ENCODE peak calls at places on chromosomes 7 and 10, in four cellular contexts. M is SK-N-SH, W is GM12878, K is K562. Z is an unnamed sample.

GRCh38 chr7:78433421-78433820 is 634.8 kb downstream of the PHTF2 start:
- DNase-seq in K (no peak), W (no peak), M (no peak), Z (no peak)

GRCh38 chr7:106036004-106036403 is 72.9 kb downstream of the CDHR3 start:
- DNase-seq in W (no peak), K (no peak), M (no peak), Z (no peak)

GRCh38 chr7:100539436-100540006 is 518 bp downstream of the AGFG2 start:
- DNase-seq in W (no peak), M (no peak), K (no peak), Z (no peak)

GRCh38 chr7:78638364-78638763 is 815.1 kb downstream of the MAGI2 start:
- DNase-seq in K (no peak), W (no peak), M (no peak), Z (no peak)

GRCh38 chr7:142478479-142479220 is 220.8 kb upstream of the PRSS58 start:
- DNase-seq in K (peak), W (no peak), M (peak), Z (peak)

GRCh38 chr10:58177362-58177947 is 90.2 kb downstream of the IPMK start:
- DNase-seq in M (peak), W (no peak), K (peak), Z (peak)

GRCh38 chr10:23315966-23316365 is 28.6 kb downstream of the C10orf67 start:
- DNase-seq in K (no peak), W (no peak), M (no peak), Z (no peak)

GRCh38 chr10:34655286-34656170 is 159.6 kb downstream of the PARD3 start:
- DNase-seq in K (peak), M (peak), W (no peak), Z (peak)

GRCh38 chr7:42790196-42790595 is 121.7 kb downstream of the C7orf25 start:
- DNase-seq in K (no peak), W (no peak), M (no peak), Z (no peak)

GRCh38 chr10:121927841-121928527 is at the start of gene ATE1:
- DNase-seq in K (peak), W (no peak), M (peak), Z (peak)

GRCh38 chr7:24319209-24319608 is 35.2 kb downstream of the NPY start:
- DNase-seq in W (no peak), K (no peak), M (no peak), Z (no peak)

GRCh38 chr10:30803058-30803457 is 173.5 kb upstream of the LYZL2 start:
- DNase-seq in K (no peak), W (no peak), M (no peak), Z (no peak)

DNA sequence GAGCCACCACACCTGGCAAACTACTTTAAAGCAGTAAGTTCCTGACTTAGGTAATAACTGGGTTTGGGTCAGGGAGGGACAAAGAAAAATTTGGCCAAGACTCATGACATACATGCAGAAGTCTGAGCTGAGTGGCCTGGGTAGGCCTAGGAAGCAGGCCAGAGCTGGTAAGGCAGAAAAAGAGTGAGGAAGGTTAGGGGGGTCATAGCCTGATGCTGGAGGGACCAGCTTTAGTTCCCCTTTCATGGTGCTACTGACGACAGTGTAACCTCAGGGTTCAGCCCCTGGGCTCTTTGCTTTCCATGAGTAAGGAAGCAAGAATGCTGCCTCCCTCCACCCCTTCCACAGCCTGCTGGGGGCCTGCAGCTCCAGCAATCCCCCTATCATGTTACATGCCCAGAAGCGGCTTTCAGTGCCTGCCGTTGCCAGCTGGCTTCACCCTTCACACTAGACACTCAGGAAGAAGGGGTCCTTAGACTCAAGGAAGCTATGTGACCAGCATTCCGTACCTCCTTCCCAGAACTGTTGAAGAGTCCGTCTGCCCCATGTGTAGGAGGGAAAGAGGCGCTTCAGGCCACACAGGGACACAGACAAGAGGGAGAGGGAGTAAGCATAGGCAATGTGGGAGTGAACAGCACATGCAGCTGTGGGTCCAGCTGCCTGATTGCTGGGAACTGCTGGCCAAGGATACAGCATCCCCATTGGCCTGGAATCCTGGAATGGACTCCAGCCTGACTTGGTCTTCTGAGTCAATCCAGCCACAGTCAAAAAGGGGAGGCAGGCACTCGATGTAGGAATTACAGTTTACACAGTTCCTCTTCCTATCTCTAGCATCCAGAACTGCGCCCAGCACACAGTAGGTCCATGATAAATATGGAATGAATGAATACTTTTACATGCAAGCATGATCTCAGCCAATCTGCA is 4.1 kb upstream of the PLAU start:
- DNase-seq in W (no peak), K (no peak), M (no peak), Z (peak)
- TF ChIP-seq SMC3 in W (no peak), K (no peak), M (no peak), Z (peak)

GRCh38 chr10:102191956-102192355 is 34.1 kb upstream of the ELOVL3 start:
- DNase-seq in K (no peak), W (no peak), M (no peak), Z (no peak)
- TF ChIP-seq ZBTB33 in K (no peak), W (no peak), M (no peak), Z (no peak)

GRCh38 chr7:918441-919113 is 35.9 kb downstream of the ADAP1 start:
- DNase-seq in M (no peak), K (no peak), W (no peak), Z (no peak)

GRCh38 chr7:920351-921070 is 34.0 kb downstream of the ADAP1 start:
- DNase-seq in K (no peak), M (no peak), W (no peak), Z (no peak)

GRCh38 chr7:921071-921461 is 33.4 kb downstream of the ADAP1 start:
- DNase-seq in K (no peak), M (no peak), W (no peak), Z (no peak)

GRCh38 chr7:919114-919442 is 35.4 kb downstream of the ADAP1 start:
- DNase-seq in K (no peak), M (no peak), W (no peak), Z (no peak)

GRCh38 chr7:919924-920341 is 34.5 kb downstream of the ADAP1 start:
- DNase-seq in M (no peak), K (no peak), W (no peak), Z (no peak)
- TF ChIP-seq SMC3 in M (no peak), K (no peak), W (no peak), Z (no peak)

DNA sequence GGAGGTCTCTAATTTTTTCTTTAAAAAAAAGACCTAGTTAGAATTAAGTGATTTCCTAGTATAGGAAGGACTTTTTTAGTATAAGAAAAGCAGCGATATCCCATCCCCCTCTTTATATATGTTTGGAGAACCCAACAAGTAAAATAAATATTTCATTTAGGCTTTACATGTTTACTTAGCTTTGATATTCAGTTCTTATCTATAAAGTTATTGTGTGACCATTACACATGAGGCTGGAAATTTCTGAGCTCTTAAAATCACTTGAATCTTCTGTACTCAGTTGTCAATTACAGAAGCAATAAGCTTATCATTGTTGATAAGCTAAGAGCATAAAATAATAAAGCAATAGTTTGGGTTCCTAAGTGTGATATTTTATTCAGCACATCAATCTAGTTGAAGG is 89.7 kb downstream of the AASS start:
- DNase-seq in W (no peak), M (no peak), K (no peak), Z (no peak)
- TF ChIP-seq ZBTB33 in W (no peak), M (no peak), K (no peak), Z (no peak)

GRCh38 chr7:70736715-70737460 is 395.1 kb upstream of the GALNT17 start:
- DNase-seq in M (peak), K (no peak), W (no peak), Z (no peak)

GRCh38 chr7:70738080-70738479 is 393.9 kb upstream of the GALNT17 start:
- DNase-seq in W (no peak), K (no peak), M (no peak), Z (no peak)

GRCh38 chr7:70734436-70734835 is 397.5 kb upstream of the GALNT17 start:
- DNase-seq in K (no peak), W (no peak), M (peak), Z (no peak)

GRCh38 chr7:70733115-70733514 is 398.8 kb upstream of the GALNT17 start:
- DNase-seq in K (no peak), W (no peak), M (no peak), Z (no peak)

GRCh38 chr7:70735313-70735712 is 396.6 kb upstream of the GALNT17 start:
- DNase-seq in W (no peak), K (no peak), M (no peak), Z (no peak)
- TF ChIP-seq SMC3 in W (no peak), K (no peak), M (no peak), Z (no peak)

DNA sequence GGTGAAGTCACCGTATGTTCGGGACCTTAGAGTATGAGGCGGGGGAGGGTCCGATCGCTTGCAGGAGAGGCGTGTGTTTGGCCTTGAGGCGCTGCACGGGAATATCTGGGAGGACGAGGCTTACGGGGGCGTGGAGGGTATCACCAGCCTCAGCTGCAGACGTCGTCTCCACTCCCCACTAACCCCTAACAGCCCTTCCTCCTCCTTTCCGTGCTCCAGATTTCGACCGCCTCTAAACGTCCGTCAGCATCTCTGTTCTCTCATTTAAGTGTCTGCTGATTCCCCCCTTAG is 23.5 kb upstream of the ZNF12 start:
- DNase-seq in M (no peak), W (no peak), K (peak), Z (peak)
- TF ChIP-seq ZBTB33 in M (no peak), W (no peak), K (no peak), Z (no peak)

DNA sequence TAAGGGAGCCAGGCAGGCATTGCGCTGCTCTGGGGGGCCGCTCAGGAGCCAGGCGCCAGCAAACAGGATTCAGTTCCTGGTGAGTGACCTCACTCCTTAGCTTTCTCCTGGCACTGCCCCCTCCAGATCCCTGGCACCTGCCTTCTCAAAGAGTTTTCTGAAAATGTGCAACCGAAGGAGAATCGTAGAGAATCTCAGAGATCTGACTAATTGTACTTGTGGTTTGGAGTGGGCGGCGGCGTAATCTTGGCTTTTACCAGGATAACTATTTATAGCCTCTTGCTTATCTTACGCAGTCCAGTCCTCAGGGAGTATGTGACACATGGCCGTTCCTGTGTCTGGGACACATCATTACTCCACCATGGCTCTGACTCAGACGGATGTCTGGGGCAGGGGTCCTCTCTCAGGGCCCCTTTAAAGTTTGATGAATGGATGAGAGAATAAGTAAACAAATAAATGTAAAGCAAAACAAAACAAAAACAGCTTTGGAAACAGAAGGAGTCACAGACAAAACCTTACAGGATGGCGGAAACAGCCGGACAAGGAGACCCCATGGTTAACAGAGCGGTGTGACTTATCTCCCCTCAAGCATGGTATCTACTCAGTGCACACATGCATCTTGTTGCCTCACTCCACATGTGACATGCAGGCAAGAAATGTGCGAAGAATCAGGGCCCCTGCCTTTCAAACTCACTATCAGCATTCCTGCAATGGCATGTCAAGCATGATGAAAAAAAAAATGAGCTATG is 99.7 kb downstream of the TNS3 start:
- DNase-seq in M (peak), W (no peak), K (peak), Z (no peak)
- TF ChIP-seq SMC3 in M (peak), W (no peak), K (no peak), Z (no peak)

DNA sequence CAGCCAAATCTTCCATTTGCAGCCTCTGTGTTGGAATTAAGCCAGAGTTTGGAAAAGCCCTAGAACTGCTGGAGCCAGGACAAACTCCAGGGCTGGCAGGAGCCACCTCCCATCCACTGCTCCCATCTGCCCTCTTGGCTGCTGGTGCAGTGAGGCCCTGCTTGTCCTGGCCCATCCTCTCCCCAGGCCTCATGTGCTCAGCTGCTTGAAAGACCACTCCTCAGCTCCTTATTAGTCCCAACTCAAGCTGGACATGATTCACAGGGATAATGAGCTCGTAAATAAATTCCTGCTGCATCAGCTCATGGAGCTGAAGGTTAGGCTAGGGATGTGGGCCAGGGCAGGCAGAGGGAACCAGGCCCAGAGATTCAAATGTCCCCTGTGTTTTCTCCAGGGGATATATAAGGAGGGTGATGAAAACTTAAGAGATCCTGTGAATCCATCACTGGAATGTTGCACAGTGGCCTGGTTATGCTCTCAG is 282.8 kb downstream of the RPS24 start:
- DNase-seq in W (no peak), K (no peak), M (no peak), Z (no peak)
- TF ChIP-seq ZBTB33 in W (no peak), K (no peak), M (no peak), Z (no peak)

DNA sequence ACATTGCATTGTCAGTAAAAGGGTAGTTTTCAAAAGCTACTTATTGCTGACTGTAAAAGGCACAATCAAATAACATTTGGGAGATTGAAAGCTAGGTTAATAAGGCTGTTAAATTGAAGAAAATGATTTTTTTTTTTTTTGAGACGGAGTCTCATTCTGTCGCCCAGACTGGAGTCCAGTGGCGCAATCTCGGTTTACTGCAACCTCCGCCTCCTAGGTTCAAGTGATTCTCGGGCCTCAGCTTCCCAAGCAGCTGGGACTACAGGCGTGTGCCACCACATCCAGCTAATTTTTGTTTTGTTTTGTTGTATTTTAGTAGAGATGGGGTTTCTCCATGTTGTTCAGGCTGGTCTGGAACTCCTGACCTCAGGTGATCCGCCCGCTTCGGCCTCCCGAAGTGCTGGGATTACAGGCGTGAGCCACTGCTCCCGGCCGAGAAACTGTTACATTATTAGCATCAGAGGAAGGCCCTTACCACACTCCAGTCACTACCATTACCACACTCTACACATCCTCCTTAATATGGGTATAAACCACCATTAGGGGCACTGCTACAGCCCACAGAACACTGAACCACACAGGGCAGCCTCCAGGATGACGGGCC is 1.0 kb downstream of the CYP51A1 start:
- DNase-seq in W (no peak), M (no peak), K (peak), Z (no peak)
- TF ChIP-seq SMC3 in W (no peak), M (no peak), K (no peak), Z (no peak)

GRCh38 chr7:95172420-95172819 is 151.9 kb downstream of the PON1 start:
- DNase-seq in W (no peak), K (no peak), M (no peak), Z (no peak)

GRCh38 chr7:95169678-95170077 is 154.7 kb downstream of the PON1 start:
- DNase-seq in M (no peak), W (no peak), K (no peak), Z (no peak)
- TF ChIP-seq ZBTB33 in M (no peak), W (no peak), K (no peak), Z (no peak)

Z was measured in HepG2.